ENCODE peak calls at places on chromosomes 1 and 21, in five cellular contexts. O is pancreas, T is psoas muscle, C is lower lobe of right lung, G is GM23338. U is an unnamed sample.

GRCh38 chr1:243487649-243488227 is 231.9 kb downstream of the SDCCAG8 start:
- DNase-seq in T (no peak), O (no peak), G (peak), C (no peak), U (no peak)

GRCh38 chr1:87200875-87201638 is 127.6 kb upstream of the LMO4 start:
- DNase-seq in O (no peak), C (no peak), G (peak), T (no peak), U (no peak)

GRCh38 chr1:244863491-244864252 is 671 bp downstream of the HNRNPU start:
- DNase-seq in C (peak), O (peak), G (no peak), T (peak), U (no peak)

GRCh38 chr1:234139966-234140365 is 233.3 kb upstream of the COA6 start:
- DNase-seq in T (no peak), G (no peak), O (no peak), C (no peak), U (no peak)

GRCh38 chr21:38777521-38777920 is 28.2 kb upstream of the ETS2 start:
- DNase-seq in C (no peak), T (no peak), G (no peak), O (no peak), U (no peak)

GRCh38 chr1:119613769-119614358 is 34.2 kb downstream of the ZNF697 start:
- DNase-seq in T (peak), O (peak), C (peak), G (peak), U (peak)

GRCh38 chr1:33336580-33336979 is 15.7 kb upstream of the A3GALT2 start:
- DNase-seq in C (no peak), O (no peak), G (no peak), T (no peak), U (no peak)

GRCh38 chr1:200039849-200040479 is 12.5 kb downstream of the NR5A2 start:
- DNase-seq in T (no peak), O (no peak), C (no peak), G (peak), U (no peak)

GRCh38 chr1:34858901-34859441 is 578 bp downstream of the SMIM12 start:
- DNase-seq in C (no peak), T (peak), O (no peak), G (no peak), U (no peak)

GRCh38 chr1:50774759-50775351 is 185.2 kb downstream of the FAF1 start:
- DNase-seq in T (no peak), G (peak), C (no peak), O (no peak), U (no peak)

GRCh38 chr1:18965206-18966173 is 9.0 kb upstream of the IFFO2 start:
- DNase-seq in G (peak), C (no peak), O (no peak), T (no peak), U (no peak)

GRCh38 chr1:156673387-156674121 is 3.7 kb downstream of the NES start:
- DNase-seq in G (peak), T (no peak), C (no peak), O (no peak), U (no peak)

GRCh38 chr1:43536196-43536863 is 5.6 kb downstream of the PTPRF start:
- DNase-seq in G (no peak), C (no peak), O (peak), T (no peak), U (peak)

GRCh38 chr1:16922885-16923431 is 1.2 kb downstream of the CROCC start:
- DNase-seq in G (peak), T (peak), O (peak), C (peak), U (no peak)

GRCh38 chr1:38131024-38131585 is 84.5 kb upstream of the POU3F1 start:
- DNase-seq in T (no peak), O (no peak), G (no peak), C (no peak), U (no peak)

GRCh38 chr1:3924186-3924815 is 24.2 kb upstream of the C1orf174 start:
- DNase-seq in T (no peak), O (no peak), C (peak), G (no peak), U (no peak)

GRCh38 chr1:45011837-45012638 is at the start of gene UROD:
- DNase-seq in T (peak), G (peak), C (peak), O (peak), U (peak)

GRCh38 chr1:45012639-45013278 is 705 bp downstream of the UROD start:
- DNase-seq in O (peak), C (peak), T (peak), G (peak), U (peak)

GRCh38 chr1:45015683-45016082 is 3.6 kb downstream of the UROD start:
- DNase-seq in O (no peak), G (no peak), T (no peak), C (no peak), U (no peak)

GRCh38 chr1:45014403-45015028 is 2.5 kb downstream of the UROD start:
- DNase-seq in T (peak), C (peak), O (no peak), G (peak), U (peak)

GRCh38 chr1:45013551-45014209 is 1.6 kb downstream of the UROD start:
- DNase-seq in C (no peak), G (no peak), O (no peak), T (no peak), U (no peak)
- H3K4me3 ChIP-seq in C (no peak), G (no peak), O (no peak), T (no peak), U (no peak)

GRCh38 chr1:53584446-53585102 is 125.4 kb downstream of the DMRTB1 start:
- DNase-seq in C (no peak), G (no peak), O (no peak), T (no peak), U (no peak)
- TF ChIP-seq CTCF in C (no peak), G (no peak), O (no peak), T (no peak), U (no peak)

GRCh38 chr21:34519694-34520093 is 7.7 kb upstream of the KCNE1 start:
- DNase-seq in G (no peak), T (no peak), O (no peak), C (no peak), U (no peak)
- H3K4me3 ChIP-seq in G (no peak), T (no peak), O (no peak), C (no peak), U (no peak)

DNA sequence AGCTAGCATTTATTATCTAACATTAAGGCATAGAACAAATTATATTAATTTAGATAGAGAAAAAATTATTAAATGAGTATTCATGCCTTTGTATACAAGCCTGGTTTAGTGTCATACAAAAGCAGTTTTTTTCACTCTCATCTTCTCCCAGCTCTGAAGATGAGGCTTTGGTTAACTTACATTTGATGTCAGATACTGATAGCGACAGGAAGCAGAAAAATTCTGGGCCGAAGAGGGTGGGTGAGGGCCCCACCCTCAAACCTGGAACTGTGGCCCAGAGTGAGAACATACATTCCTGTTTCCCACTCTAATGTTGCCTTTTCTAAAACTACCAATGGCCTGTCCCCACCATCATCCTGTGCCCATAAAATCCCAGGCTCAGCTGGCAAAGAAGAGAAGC is 15.0 kb downstream of the OR2T1 start:
- DNase-seq in G (no peak), C (no peak), O (no peak), T (no peak), U (no peak)
- TF ChIP-seq CTCF in G (no peak), C (no peak), O (no peak), T (no peak), U (no peak)

GRCh38 chr1:212481438-212481767 is 48.7 kb downstream of the NENF start:
- DNase-seq in O (no peak), T (no peak), G (no peak), C (no peak), U (no peak)
- H3K4me3 ChIP-seq in O (no peak), T (no peak), G (no peak), C (no peak), U (no peak)

DNA sequence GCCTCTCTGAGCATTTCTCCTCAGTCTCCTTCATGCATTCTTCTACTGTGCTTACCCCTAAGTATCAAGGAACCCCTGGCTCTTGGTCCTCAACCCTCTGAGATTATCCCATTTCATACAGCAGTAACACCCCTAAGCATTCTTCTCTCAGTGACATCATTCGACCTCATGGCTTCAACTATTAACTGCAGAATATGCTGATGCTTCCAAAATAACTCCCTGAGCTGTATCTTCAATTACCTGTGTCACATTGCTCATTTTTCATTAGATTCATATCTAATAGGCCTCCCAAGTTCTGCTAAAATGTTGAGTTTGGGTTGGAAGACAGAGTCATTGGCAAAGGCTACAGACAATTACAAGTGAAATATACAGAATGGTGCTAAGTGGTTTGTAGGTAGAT is 7.5 kb downstream of the CAPN8 start:
- DNase-seq in O (no peak), G (no peak), T (no peak), C (no peak), U (no peak)
- TF ChIP-seq CTCF in O (no peak), G (no peak), T (no peak), C (no peak), U (no peak)

DNA sequence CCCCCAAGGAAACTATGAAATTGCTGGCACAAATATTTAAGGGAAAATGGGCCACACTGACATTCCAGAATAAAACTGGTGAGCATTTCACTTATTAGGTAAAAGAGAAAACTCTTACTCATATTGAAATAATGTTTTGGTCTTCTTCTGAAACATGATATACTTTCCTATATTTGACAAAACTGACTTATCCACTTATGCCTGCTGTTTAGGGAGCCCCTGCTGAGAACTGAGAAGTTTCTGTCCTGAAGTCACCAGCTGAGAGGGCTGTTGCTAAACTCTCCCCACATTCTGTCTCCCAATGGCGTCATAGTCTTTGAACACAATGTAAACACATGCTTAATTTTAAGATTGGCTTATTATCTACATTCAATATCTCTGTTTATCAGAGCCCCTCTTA is 46.8 kb upstream of the ZC3H11B start:
- DNase-seq in O (no peak), C (no peak), G (peak), T (no peak), U (no peak)
- H3K4me3 ChIP-seq in O (no peak), C (no peak), G (no peak), T (no peak), U (no peak)

GRCh38 chr1:91617242-91617837 is 116.7 kb downstream of the CDC7 start:
- DNase-seq in G (peak), T (peak), C (peak), O (peak), U (peak)
- TF ChIP-seq CTCF in G (peak), T (peak), C (peak), O (peak), U (no peak)

DNA sequence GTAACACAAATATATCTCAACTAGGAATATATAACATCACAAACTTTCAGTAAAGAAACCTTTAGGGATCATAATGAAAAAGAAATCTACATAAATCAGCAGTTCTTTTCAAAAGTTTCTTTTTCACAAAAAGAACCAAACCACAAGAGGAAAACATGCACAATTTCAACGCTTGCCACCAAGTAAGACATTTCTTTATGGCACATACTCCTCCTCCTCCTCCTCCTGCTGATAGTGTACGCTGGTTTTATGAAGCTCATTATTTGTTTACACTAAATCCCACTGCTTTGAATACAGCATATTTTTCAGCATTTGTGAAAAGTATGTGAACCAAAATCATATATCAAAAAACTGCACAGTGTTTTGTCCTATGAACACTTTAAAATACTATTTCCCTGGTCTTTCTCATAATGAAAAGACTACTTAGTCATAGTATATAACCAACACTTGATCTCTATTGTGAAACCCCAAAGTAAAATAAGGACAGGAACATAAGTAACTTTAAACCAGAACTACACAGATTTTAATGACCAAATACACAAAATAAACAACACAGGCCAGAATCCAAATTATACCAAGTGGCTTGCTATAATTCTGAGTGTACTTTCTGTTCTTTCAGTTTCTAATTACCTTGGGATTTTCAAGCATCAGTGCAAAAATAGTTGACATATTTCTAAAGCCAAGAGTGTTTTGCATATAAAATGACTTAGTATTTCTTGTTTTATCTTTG is 184.2 kb downstream of the EIF4G3 start:
- DNase-seq in C (no peak), G (no peak), T (no peak), O (no peak), U (no peak)
- H3K4me3 ChIP-seq in C (no peak), G (no peak), T (peak), O (no peak), U (no peak)

DNA sequence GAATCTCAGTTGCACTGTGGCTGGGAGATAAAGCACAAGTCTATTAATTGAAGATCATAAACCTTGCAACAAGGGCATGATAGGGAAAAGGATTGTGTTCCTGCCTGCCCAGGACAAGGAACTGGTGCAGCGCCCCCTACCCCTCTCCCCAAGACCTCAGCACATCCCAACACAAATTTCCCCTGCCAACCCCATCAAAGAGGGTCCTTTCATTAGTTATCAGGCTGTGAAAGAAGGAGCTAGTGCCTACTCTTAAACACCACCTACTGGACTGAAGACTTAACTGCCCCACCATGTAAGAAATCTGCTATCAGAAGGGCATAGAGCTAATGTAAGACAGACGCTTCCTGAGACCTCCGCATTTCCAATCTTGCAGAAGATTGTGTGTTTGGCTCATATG is 372.6 kb downstream of the AGBL4 start:
- DNase-seq in C (no peak), T (no peak), O (no peak), G (peak), U (no peak)
- TF ChIP-seq CTCF in C (no peak), T (no peak), O (no peak), G (no peak), U (no peak)

U was measured in dorsolateral prefrontal cortex.